ENCODE peak calls at places on chromosomes 13 and 19, in eight cellular contexts. R, T, Y, U, B, N, D and X are unnamed samples.

GRCh38 chr13:22014469-22014868 is 343.6 kb downstream of the FGF9 start:
- DNase-seq in B (no peak), R (no peak), N (no peak), T (no peak), Y (no peak), D (no peak), U (no peak), X (no peak)

GRCh38 chr19:51702103-51702753 is 9.1 kb downstream of the SPACA6 start:
- DNase-seq in D (no peak), N (no peak), U (peak), Y (peak), R (peak), T (peak), B (no peak), X (peak)

GRCh38 chr13:30034448-30034795 is 184.0 kb upstream of the UBL3 start:
- DNase-seq in T (no peak), U (no peak), R (no peak), B (no peak), Y (no peak), N (no peak), D (no peak), X (no peak)

GRCh38 chr19:39768334-39768733 is 10.3 kb upstream of the LEUTX start:
- DNase-seq in N (no peak), T (no peak), B (no peak), Y (no peak), R (no peak), U (no peak), D (no peak), X (no peak)

GRCh38 chr13:40922437-40923040 is 96.6 kb downstream of the ELF1 start:
- DNase-seq in D (no peak), N (no peak), T (no peak), B (no peak), Y (no peak), R (peak), U (peak), X (no peak)

GRCh38 chr19:11548315-11548700 is 9.7 kb downstream of the CNN1 start:
- DNase-seq in R (no peak), T (no peak), U (no peak), B (no peak), N (no peak), Y (no peak), D (no peak), X (no peak)

GRCh38 chr19:38727868-38728660 is 16.2 kb downstream of the CAPN12 start:
- DNase-seq in R (no peak), Y (no peak), U (no peak), D (no peak), T (no peak), B (no peak), N (no peak), X (no peak)

GRCh38 chr19:55504252-55504603 is 16.0 kb downstream of the SSC5D start:
- DNase-seq in U (no peak), Y (no peak), D (no peak), T (no peak), B (no peak), N (no peak), R (no peak), X (no peak)

GRCh38 chr13:75666646-75667351 is 30.7 kb downstream of the LMO7 start:
- DNase-seq in R (no peak), D (no peak), B (peak), U (no peak), T (no peak), Y (no peak), N (peak), X (no peak)

GRCh38 chr19:5170329-5170745 is 170.3 kb downstream of the PTPRS start:
- DNase-seq in U (peak), R (peak), N (no peak), D (no peak), Y (no peak), T (no peak), B (no peak), X (peak)

GRCh38 chr13:100520936-100521765 is 67.4 kb downstream of the GGACT start:
- DNase-seq in Y (no peak), R (peak), D (no peak), T (no peak), U (peak), B (no peak), N (no peak), X (no peak)

GRCh38 chr13:20301391-20302071 is 69.4 kb upstream of the GJB6 start:
- DNase-seq in U (peak), Y (no peak), N (peak), T (no peak), B (no peak), R (peak), D (no peak), X (peak)

GRCh38 chr13:111531505-111531904 is 211.1 kb downstream of the TEX29 start:
- DNase-seq in T (no peak), U (no peak), R (no peak), D (no peak), Y (peak), N (no peak), B (peak), X (no peak)

GRCh38 chr19:52896431-52897148 is 845 bp downstream of the ZNF320 start:
- DNase-seq in N (peak), R (peak), U (peak), B (no peak), D (no peak), Y (no peak), T (no peak), X (peak)

GRCh38 chr19:19652482-19653295 is 9.2 kb upstream of the GMIP start:
- DNase-seq in B (no peak), D (no peak), N (no peak), U (no peak), R (no peak), T (no peak), Y (no peak), X (no peak)

GRCh38 chr13:75857291-75857690 is 221.2 kb downstream of the LMO7 start:
- DNase-seq in T (no peak), D (no peak), Y (no peak), B (no peak), U (no peak), R (no peak), N (no peak), X (no peak)

GRCh38 chr19:5455367-5456129 is at the start of gene ZNRF4:
- DNase-seq in Y (no peak), T (no peak), B (no peak), D (no peak), R (no peak), N (no peak), U (no peak), X (no peak)

GRCh38 chr13:40245567-40245966 is 420.9 kb downstream of the FOXO1 start:
- DNase-seq in Y (no peak), T (no peak), B (no peak), N (no peak), U (no peak), D (no peak), R (no peak), X (no peak)

GRCh38 chr19:38687837-38688378 is 40.5 kb downstream of the ACTN4 start:
- DNase-seq in Y (no peak), B (no peak), N (no peak), T (no peak), D (no peak), R (no peak), U (no peak), X (no peak)

GRCh38 chr13:77985866-77986636 is 67.4 kb upstream of the EDNRB start:
- DNase-seq in R (no peak), B (no peak), D (no peak), Y (no peak), T (no peak), N (no peak), U (no peak), X (no peak)

GRCh38 chr13:40503966-40504591 is 162.4 kb downstream of the FOXO1 start:
- DNase-seq in T (no peak), U (no peak), B (peak), N (peak), Y (no peak), R (no peak), D (no peak), X (no peak)

GRCh38 chr13:108322206-108322824 is 52.8 kb downstream of the TNFSF13B start:
- DNase-seq in U (no peak), T (no peak), R (no peak), D (peak), N (peak), Y (no peak), B (peak), X (no peak)

GRCh38 chr13:75426421-75426820 is 55.5 kb downstream of the TBC1D4 start:
- DNase-seq in D (no peak), N (no peak), B (no peak), R (no peak), U (no peak), Y (no peak), T (no peak), X (no peak)

GRCh38 chr13:113178070-113178895 is 19.8 kb downstream of the PROZ start:
- DNase-seq in Y (no peak), R (no peak), U (no peak), T (no peak), D (no peak), N (peak), B (peak), X (no peak)

GRCh38 chr13:102825921-102826706 is 19.7 kb upstream of the ERCC5 start:
- DNase-seq in B (peak), U (no peak), R (no peak), D (no peak), N (peak), Y (no peak), T (no peak), X (no peak)

GRCh38 chr19:10634430-10634829 is 9.1 kb downstream of the SLC44A2 start:
- DNase-seq in T (no peak), U (no peak), B (no peak), N (no peak), D (no peak), Y (no peak), R (no peak), X (no peak)

GRCh38 chr19:31364956-31365355 is 15.7 kb upstream of the TSHZ3 start:
- DNase-seq in U (no peak), Y (no peak), N (no peak), B (no peak), T (peak), D (no peak), R (no peak), X (no peak)

GRCh38 chr19:36573948-36574726 is 1.0 kb upstream of the ZNF529 start:
- DNase-seq in T (no peak), R (no peak), B (peak), U (no peak), D (no peak), Y (no peak), N (peak), X (no peak)

GRCh38 chr19:48556163-48556562 is 4.2 kb downstream of the SULT2B1 start:
- DNase-seq in U (no peak), B (peak), T (no peak), R (peak), D (no peak), N (peak), Y (no peak), X (no peak)

GRCh38 chr13:44573790-44574465 is 2.2 kb downstream of the TSC22D1 start:
- DNase-seq in R (peak), N (peak), T (no peak), D (no peak), U (peak), B (peak), Y (peak), X (no peak)

GRCh38 chr13:99465454-99465853 is 35.8 kb upstream of the TM9SF2 start:
- DNase-seq in N (no peak), B (no peak), T (no peak), D (no peak), U (no peak), R (peak), Y (no peak), X (no peak)

GRCh38 chr19:33659835-33660234 is 38.1 kb downstream of the CHST8 start:
- DNase-seq in B (no peak), N (no peak), Y (peak), D (no peak), T (no peak), R (no peak), U (no peak), X (no peak)
- TF ChIP-seq CTCF in B (no peak), N (no peak), Y (no peak), D (no peak), T (no peak), R (no peak), U (no peak), X (no peak)

GRCh38 chr19:18470153-18470552 is 32.2 kb upstream of the ISYNA1 start:
- DNase-seq in D (no peak), N (no peak), R (peak), T (no peak), Y (no peak), B (no peak), U (peak), X (peak)
- TF ChIP-seq CTCF in D (peak), N (no peak), R (no peak), T (peak), Y (no peak), B (peak), U (peak), X (no peak)

GRCh38 chr19:1107655-1108261 is 4.0 kb downstream of the GPX4 start:
- DNase-seq in D (no peak), Y (no peak), N (no peak), B (no peak), T (no peak), R (no peak), U (no peak), X (no peak)

GRCh38 chr19:1105873-1106840 is 2.4 kb downstream of the GPX4 start:
- DNase-seq in Y (no peak), R (no peak), N (no peak), U (no peak), T (no peak), B (no peak), D (no peak), X (no peak)

GRCh38 chr19:1105217-1105872 is 1.6 kb downstream of the GPX4 start:
- DNase-seq in D (no peak), T (no peak), B (no peak), N (no peak), Y (no peak), U (no peak), R (no peak), X (no peak)

GRCh38 chr19:1108291-1109031 is 4.7 kb downstream of the GPX4 start:
- DNase-seq in D (no peak), T (no peak), Y (no peak), N (no peak), R (no peak), U (no peak), B (no peak), X (no peak)

DNA sequence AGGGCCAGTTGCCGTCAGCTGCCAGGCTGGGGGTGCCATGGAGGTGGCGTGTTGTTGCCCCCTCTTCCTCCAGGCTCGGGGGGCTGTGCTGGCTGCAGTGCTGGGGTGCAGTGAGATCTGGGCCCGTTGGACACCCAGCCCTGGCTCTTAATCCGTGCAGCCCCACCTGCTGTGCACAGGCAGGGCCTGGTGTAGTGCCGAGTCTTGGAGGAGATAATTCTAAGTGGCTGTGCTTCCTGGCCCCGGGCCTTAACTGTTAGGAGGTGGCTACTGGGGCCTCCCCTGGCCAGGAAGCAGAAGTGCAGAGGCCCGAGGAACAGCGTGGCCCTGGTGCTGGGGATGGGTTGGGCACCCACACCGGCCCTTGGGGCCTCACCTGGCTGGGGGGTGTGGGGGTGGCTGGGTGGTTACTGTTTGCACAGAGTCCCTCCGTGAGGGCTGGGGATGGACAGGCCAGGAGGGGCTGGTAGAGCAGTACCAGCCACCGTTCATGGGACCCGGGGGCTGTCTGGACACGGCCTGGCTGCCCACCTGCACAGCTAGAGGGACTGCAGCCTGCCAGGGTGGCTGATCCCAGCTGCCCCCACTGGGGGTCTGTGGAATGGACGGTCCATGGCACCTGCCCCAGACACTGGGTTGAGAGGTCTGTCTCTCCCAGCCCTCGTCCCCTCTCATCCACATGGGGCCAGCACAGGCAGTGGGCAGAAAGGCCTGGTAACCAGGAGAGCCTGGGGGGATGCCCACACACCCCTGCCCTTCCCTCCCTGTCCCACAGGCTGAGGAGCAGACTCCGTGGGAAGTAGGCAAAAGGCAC is 3.3 kb downstream of the GPX4 start:
- DNase-seq in U (no peak), N (peak), B (no peak), Y (no peak), R (no peak), T (no peak), D (no peak), X (no peak)
- TF ChIP-seq CTCF in U (no peak), N (no peak), B (peak), Y (no peak), R (peak), T (no peak), D (no peak), X (no peak)

DNA sequence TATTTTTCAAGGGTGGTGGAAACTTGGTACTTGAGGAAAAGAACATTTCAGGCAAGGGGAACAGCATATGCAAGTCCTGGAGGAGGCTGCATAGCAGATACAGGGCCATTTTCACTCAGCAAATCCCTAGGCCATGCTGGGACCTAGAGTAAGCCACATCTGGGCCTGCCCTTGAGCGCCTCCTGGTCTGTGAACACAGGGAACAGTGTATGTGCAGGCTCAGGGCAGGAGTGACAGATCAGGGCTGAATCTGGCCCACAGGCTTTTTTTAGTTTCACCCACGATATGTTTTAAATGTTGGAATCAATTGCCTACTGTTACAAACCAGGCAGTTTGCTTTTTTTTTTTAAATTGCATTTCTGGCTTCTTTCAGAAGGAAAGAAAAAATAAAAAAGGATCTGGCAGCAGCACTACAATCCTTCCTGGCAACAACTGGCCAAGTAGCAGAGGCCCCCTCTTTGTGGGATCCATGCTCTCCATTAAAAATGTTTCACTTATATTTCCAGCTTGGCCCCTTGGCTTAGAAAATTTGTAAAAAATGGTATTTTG is 1.4 kb upstream of the TMEM145 start:
- DNase-seq in Y (no peak), T (no peak), B (no peak), U (no peak), R (no peak), N (no peak), D (no peak), X (no peak)
- TF ChIP-seq CTCF in Y (no peak), T (no peak), B (peak), U (no peak), R (no peak), N (peak), D (no peak), X (peak)

GRCh38 chr13:24511019-24511823 is 1.4 kb downstream of the PARP4 start:
- DNase-seq in N (peak), Y (no peak), D (peak), R (no peak), T (no peak), B (peak), U (no peak), X (no peak)

GRCh38 chr13:24511824-24512207 is 762 bp downstream of the PARP4 start:
- DNase-seq in B (no peak), N (no peak), U (no peak), Y (no peak), T (no peak), R (no peak), D (no peak), X (no peak)

GRCh38 chr13:24516919-24517318 is 4.3 kb upstream of the PARP4 start:
- DNase-seq in T (no peak), N (no peak), D (no peak), R (no peak), U (no peak), Y (no peak), B (no peak), X (no peak)

GRCh38 chr13:24506698-24507335 is 5.8 kb downstream of the PARP4 start:
- DNase-seq in T (no peak), N (no peak), Y (no peak), R (no peak), B (no peak), U (no peak), D (no peak), X (no peak)

DNA sequence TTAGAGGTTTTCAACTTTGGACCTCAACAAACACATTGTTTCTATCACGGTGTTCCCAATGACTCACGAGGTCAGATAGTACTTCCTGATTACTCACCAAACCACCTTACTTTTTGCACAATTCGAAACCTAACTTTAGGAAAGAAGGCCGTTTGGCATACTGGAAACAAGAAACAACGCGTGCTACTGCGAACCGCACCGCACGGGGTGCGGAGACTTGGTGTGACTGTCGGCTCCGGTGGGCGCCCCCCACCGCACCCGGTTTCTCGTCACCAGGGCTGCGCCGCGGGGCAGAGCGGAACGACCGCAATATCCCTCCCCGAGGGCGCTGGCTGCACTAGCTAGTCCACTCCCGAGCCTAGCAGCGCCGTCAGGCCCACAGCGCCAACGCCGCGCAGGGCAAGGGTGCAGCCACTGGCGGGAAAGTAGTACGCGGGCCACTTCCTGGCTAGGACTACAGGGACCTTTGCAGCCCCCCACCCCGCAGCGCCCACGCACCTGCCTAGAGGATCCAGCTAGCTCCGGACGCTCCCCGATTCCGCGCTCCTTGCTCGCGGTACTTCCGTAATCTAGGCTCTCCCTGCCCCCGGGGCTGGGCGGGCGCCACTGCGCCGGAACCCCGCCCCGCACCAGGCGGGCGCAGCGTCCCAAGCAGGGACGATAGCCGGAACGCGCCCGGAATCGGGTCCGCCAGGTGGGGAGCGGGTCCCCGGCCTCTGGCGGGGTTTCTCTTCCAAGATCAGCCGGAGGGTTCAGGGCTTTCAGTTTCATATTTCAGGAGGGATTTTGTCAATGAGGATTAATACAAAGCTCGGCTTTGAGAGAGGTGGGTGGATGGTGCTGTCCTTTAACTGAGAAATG is at the start of gene PARP4:
- DNase-seq in Y (peak), B (peak), U (peak), T (peak), D (peak), R (peak), N (peak), X (peak)
- TF ChIP-seq CTCF in Y (no peak), B (peak), U (no peak), T (no peak), D (no peak), R (no peak), N (no peak), X (no peak)

DNA sequence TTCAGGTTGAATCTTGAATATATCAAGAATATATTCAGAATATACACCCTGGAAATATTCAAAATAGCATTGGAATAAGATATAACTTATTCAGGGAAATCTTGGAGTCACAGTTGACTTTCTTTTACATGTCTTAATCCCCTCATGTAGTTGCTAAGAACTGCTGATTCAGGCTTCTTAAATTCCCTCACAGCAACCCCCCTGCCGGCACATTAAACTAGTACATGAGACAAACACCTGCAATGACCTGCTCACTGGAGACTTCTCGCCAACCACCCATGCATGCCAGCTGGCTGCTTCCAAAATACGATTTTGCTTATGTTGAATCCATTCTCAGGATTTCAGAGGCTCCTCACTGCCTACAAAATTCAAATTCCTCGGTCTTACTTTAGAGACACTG is 997.1 kb downstream of the EFNB2 start:
- DNase-seq in T (no peak), R (no peak), D (no peak), B (no peak), U (no peak), N (no peak), Y (no peak), X (no peak)
- TF ChIP-seq CTCF in T (no peak), R (no peak), D (no peak), B (no peak), U (no peak), N (no peak), Y (no peak), X (no peak)